ENCODE peak calls at places on chromosomes 3 and 15, in seven cellular contexts. R, Z, S, J, B, P and T are unnamed samples.

GRCh38 chr15:90750186-90750585 is 33.0 kb downstream of the BLM start:
- DNase-seq in P (no peak), J (no peak), R (no peak), Z (no peak), B (no peak), S (no peak), T (no peak)

GRCh38 chr15:77983708-77984445 is 93.6 kb downstream of the TBC1D2B start:
- DNase-seq in Z (no peak), J (peak), S (no peak), B (no peak), P (no peak), R (no peak), T (no peak)

GRCh38 chr3:187770224-187770623 is 25.0 kb upstream of the BCL6 start:
- DNase-seq in P (no peak), B (no peak), J (no peak), R (no peak), S (no peak), Z (no peak), T (no peak)

GRCh38 chr3:186414735-186415419 is 52.8 kb upstream of the DGKG start:
- DNase-seq in Z (no peak), P (no peak), S (peak), R (peak), J (no peak), B (peak), T (no peak)

GRCh38 chr15:99441871-99442267 is 123.9 kb upstream of the MEF2A start:
- DNase-seq in P (no peak), R (no peak), S (no peak), B (no peak), Z (no peak), J (no peak), T (no peak)

GRCh38 chr3:71397046-71397445 is 186.5 kb downstream of the FOXP1 start:
- DNase-seq in B (no peak), S (no peak), Z (no peak), J (no peak), R (peak), P (no peak), T (peak)

GRCh38 chr15:31485431-31485830 is 158.8 kb downstream of the KLF13 start:
- DNase-seq in Z (no peak), R (no peak), P (no peak), B (no peak), J (no peak), S (no peak), T (no peak)

GRCh38 chr3:136835817-136836510 is 17.0 kb downstream of the SLC35G2 start:
- DNase-seq in B (no peak), S (no peak), P (no peak), J (no peak), Z (no peak), R (peak), T (no peak)

GRCh38 chr3:170117134-170117533 is 64.4 kb downstream of the PHC3 start:
- DNase-seq in J (no peak), S (no peak), R (no peak), P (no peak), B (no peak), Z (no peak), T (no peak)